ENCODE peak calls at places on chromosome 1, in five cellular contexts. One of them, this sample, is unnamed.

GRCh38 chr1:230575886-230576477 is 66.3 kb upstream of the COG2 start:
- DNase-seq in ovary: no peak
- DNase-seq in sigmoid colon: no peak
- DNase-seq in A549: no peak
- DNase-seq in stomach: no peak
- DNase-seq in this sample: no peak

GRCh38 chr1:212286437-212287131 is 1.4 kb downstream of the PPP2R5A start:
- DNase-seq in stomach: peak
- DNase-seq in ovary: no peak
- DNase-seq in sigmoid colon: no peak
- DNase-seq in A549: no peak
- DNase-seq in this sample: no peak

GRCh38 chr1:2015383-2015735 is 3.8 kb upstream of the GABRD start:
- DNase-seq in stomach: no peak
- DNase-seq in ovary: no peak
- DNase-seq in sigmoid colon: no peak
- DNase-seq in A549: no peak
- DNase-seq in this sample: no peak

GRCh38 chr1:183471748-183472487 is 381 bp upstream of the SMG7 start:
- DNase-seq in ovary: peak
- DNase-seq in sigmoid colon: peak
- DNase-seq in stomach: peak
- DNase-seq in A549: peak
- DNase-seq in this sample: peak

GRCh38 chr1:18868801-18869424 is 9.5 kb upstream of the TAS1R2 start:
- DNase-seq in ovary: no peak
- DNase-seq in sigmoid colon: no peak
- DNase-seq in stomach: no peak
- DNase-seq in A549: no peak
- DNase-seq in this sample: no peak

GRCh38 chr1:74652711-74653131 is 20.9 kb downstream of the ERICH3 start:
- DNase-seq in A549: no peak
- DNase-seq in stomach: no peak
- DNase-seq in ovary: no peak
- DNase-seq in sigmoid colon: no peak
- DNase-seq in this sample: no peak

GRCh38 chr1:223649222-223649621 is 16.3 kb downstream of the CAPN8 start:
- DNase-seq in sigmoid colon: peak
- DNase-seq in ovary: no peak
- DNase-seq in stomach: no peak
- DNase-seq in A549: no peak
- DNase-seq in this sample: no peak

GRCh38 chr1:184770176-184770575 is 15.5 kb upstream of the EDEM3 start:
- DNase-seq in stomach: no peak
- DNase-seq in A549: no peak
- DNase-seq in sigmoid colon: no peak
- DNase-seq in ovary: no peak
- DNase-seq in this sample: no peak

GRCh38 chr1:21913763-21914162 is 23.3 kb downstream of the HSPG2 start:
- DNase-seq in A549: no peak
- DNase-seq in sigmoid colon: no peak
- DNase-seq in stomach: no peak
- DNase-seq in ovary: no peak
- DNase-seq in this sample: no peak

GRCh38 chr1:236608930-236609726 is 4.8 kb upstream of the HEATR1 start:
- DNase-seq in stomach: peak
- DNase-seq in ovary: peak
- DNase-seq in sigmoid colon: peak
- DNase-seq in A549: peak
- DNase-seq in this sample: no peak

GRCh38 chr1:205321109-205321958 is at the start of gene NUAK2:
- DNase-seq in A549: peak
- DNase-seq in stomach: peak
- DNase-seq in ovary: peak
- DNase-seq in sigmoid colon: peak
- DNase-seq in this sample: peak

GRCh38 chr1:81801032-81801833 is 499 bp downstream of the ADGRL2 start:
- DNase-seq in sigmoid colon: peak
- DNase-seq in stomach: peak
- DNase-seq in ovary: peak
- DNase-seq in A549: peak
- DNase-seq in this sample: peak

GRCh38 chr1:168470821-168471473 is 72.8 kb downstream of the XCL2 start:
- DNase-seq in A549: peak
- DNase-seq in ovary: no peak
- DNase-seq in stomach: no peak
- DNase-seq in sigmoid colon: no peak
- DNase-seq in this sample: no peak

GRCh38 chr1:202234331-202235002 is 40.9 kb downstream of the LGR6 start:
- DNase-seq in stomach: no peak
- DNase-seq in A549: peak
- DNase-seq in ovary: no peak
- DNase-seq in sigmoid colon: no peak
- DNase-seq in this sample: no peak

GRCh38 chr1:106921186-106921585 is 135.3 kb upstream of the PRMT6 start:
- DNase-seq in sigmoid colon: no peak
- DNase-seq in stomach: no peak
- DNase-seq in A549: no peak
- DNase-seq in ovary: no peak
- DNase-seq in this sample: no peak

GRCh38 chr1:239987103-239987745 is 104.5 kb upstream of the FMN2 start:
- DNase-seq in stomach: peak
- DNase-seq in sigmoid colon: no peak
- DNase-seq in ovary: no peak
- DNase-seq in A549: peak
- DNase-seq in this sample: peak

GRCh38 chr1:78236711-78237110 is 190.9 kb downstream of the GIPC2 start:
- DNase-seq in ovary: no peak
- DNase-seq in sigmoid colon: no peak
- DNase-seq in stomach: no peak
- DNase-seq in A549: no peak
- DNase-seq in this sample: no peak

GRCh38 chr1:1093610-1093943 is 19.5 kb upstream of the RNF223 start:
- DNase-seq in sigmoid colon: no peak
- DNase-seq in ovary: peak
- DNase-seq in stomach: no peak
- DNase-seq in A549: no peak
- DNase-seq in this sample: no peak

DNA sequence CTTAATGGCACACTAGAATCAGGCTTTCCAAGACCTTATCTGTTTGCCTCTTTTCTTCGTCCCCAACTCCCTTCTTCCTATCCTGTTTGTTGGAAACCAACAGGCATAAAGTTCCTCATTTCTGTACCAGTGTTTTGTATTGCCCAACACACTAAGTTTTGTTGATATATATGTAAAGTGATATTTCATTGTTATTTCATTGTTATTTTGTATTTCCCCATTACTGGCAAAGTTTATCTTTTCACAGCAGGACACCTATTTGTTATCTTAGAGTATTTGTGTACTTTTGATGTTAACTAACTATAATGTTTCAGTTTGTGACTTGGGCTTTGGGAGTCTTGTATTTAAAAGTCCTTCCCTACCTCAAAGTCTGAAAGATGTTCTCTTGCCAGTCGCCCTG is 27.1 kb downstream of the FAM20B start:
- DNase-seq in stomach: no peak
- DNase-seq in sigmoid colon: no peak
- DNase-seq in A549: no peak
- DNase-seq in ovary: no peak
- DNase-seq in this sample: no peak
- TF ChIP-seq EP300 in stomach: no peak
- TF ChIP-seq EP300 in sigmoid colon: no peak
- TF ChIP-seq EP300 in A549: no peak
- TF ChIP-seq EP300 in ovary: no peak
- TF ChIP-seq EP300 in this sample: no peak

DNA sequence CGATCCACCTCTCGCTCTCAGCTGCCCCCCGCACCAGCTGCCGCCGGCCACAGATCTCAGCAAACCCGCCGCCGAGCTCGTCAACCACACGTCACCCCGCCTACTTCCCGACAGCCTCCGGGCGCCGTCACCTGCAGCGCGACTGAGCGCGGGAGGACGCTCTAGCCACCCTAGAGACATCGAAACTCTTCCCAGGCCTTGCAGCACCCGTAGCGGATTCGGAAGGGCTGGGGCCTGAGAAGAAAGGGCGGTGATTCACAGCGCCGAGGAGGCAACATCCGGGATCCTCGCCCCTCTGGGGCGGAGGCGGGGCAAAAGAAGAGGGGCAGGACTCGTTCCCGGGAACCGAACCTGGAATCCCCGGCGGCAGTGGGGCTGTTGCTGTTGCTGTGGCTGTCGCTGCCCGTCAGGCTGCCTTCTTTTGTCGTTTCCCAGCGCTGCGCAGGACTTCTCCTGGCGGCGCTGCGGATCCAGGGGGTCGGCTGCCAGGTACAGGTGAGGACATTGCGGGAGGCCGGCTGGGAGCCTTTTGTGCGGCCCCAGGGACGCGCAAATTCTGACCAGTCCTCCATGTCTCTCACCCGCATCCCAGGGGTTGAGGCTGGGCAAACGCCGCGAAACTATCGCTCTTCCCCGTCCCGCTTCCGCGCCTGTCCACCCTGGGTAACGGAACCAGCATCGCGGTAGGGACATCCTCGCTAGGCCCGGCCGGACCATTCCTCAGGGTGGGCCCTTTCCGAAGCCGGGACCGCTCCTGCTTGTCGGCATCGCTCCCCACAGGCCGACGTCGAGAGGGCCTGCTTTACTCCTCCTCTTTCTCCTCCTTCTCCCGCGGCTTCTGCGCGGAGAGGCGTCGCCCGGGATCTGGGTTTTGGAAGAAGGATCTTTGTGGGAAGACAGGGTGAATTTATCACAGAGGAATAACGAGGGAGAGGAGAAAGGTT is at the start of the genes RO60 and UCHL5:
- DNase-seq in A549: peak
- DNase-seq in sigmoid colon: peak
- DNase-seq in stomach: peak
- DNase-seq in ovary: peak
- DNase-seq in this sample: peak
- TF ChIP-seq EP300 in A549: no peak
- TF ChIP-seq EP300 in sigmoid colon: no peak
- TF ChIP-seq EP300 in stomach: no peak
- TF ChIP-seq EP300 in ovary: no peak
- TF ChIP-seq EP300 in this sample: peak

GRCh38 chr1:7768583-7768982 is 2.5 kb upstream of the VAMP3 start:
- DNase-seq in stomach: no peak
- DNase-seq in A549: no peak
- DNase-seq in ovary: no peak
- DNase-seq in sigmoid colon: no peak
- DNase-seq in this sample: no peak

GRCh38 chr1:7771673-7772299 is 690 bp downstream of the VAMP3 start:
- DNase-seq in A549: no peak
- DNase-seq in ovary: no peak
- DNase-seq in sigmoid colon: no peak
- DNase-seq in stomach: no peak
- DNase-seq in this sample: no peak

GRCh38 chr1:7770620-7770938 is 517 bp upstream of the VAMP3 start:
- DNase-seq in ovary: no peak
- DNase-seq in stomach: no peak
- DNase-seq in A549: no peak
- DNase-seq in sigmoid colon: no peak
- DNase-seq in this sample: no peak

GRCh38 chr1:7769673-7770412 is 1.3 kb upstream of the VAMP3 start:
- DNase-seq in sigmoid colon: no peak
- DNase-seq in A549: no peak
- DNase-seq in stomach: no peak
- DNase-seq in ovary: no peak
- DNase-seq in this sample: no peak

DNA sequence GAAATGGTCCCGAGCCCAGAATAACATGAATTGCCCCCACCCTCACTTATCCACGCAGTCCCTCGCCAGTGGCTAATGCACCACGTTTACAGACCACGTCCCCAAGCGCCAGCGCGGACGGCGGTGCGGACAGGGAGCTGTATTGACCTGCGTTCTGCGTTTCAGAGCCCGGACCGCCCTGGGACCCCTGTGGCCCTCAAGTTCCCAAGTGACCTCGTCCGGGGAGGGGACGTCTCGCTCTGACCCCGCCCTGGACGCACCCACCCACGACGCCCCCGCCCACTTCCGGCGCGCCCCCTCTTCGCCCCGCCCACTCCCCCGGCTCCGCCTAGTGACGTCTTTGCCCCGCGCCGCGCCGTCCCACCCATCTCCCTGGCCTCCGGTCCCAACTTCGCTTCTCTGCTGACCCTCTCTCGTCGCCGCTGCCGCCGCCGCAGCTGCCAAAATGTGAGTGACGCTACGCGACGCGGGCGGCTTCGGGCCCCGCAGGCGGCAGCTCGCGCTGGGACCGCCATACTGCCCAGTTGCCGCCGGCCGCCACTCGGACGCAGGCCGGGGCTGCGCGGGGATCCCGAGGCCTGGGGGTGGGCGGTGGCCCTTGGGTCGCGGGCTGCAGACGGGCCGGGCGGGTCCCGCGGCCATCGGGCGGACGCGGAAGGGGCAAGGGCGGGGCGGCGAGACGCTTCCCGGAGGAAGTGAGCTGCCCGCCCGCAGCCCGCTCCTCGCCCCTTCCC is at the start of gene VAMP3:
- DNase-seq in A549: peak
- DNase-seq in sigmoid colon: peak
- DNase-seq in stomach: peak
- DNase-seq in ovary: peak
- DNase-seq in this sample: peak
- TF ChIP-seq EP300 in A549: no peak
- TF ChIP-seq EP300 in sigmoid colon: no peak
- TF ChIP-seq EP300 in stomach: no peak
- TF ChIP-seq EP300 in ovary: no peak
- TF ChIP-seq EP300 in this sample: peak

GRCh38 chr1:243313635-243314536 is 58.0 kb downstream of the SDCCAG8 start:
- DNase-seq in stomach: no peak
- DNase-seq in sigmoid colon: no peak
- DNase-seq in A549: no peak
- DNase-seq in ovary: no peak
- DNase-seq in this sample: no peak
- TF ChIP-seq EP300 in stomach: no peak
- TF ChIP-seq EP300 in sigmoid colon: no peak
- TF ChIP-seq EP300 in A549: no peak
- TF ChIP-seq EP300 in ovary: no peak
- TF ChIP-seq EP300 in this sample: no peak